ENCODE peak calls at places on chromosomes 6 and 20, in four cellular contexts. I, L, Y and R are unnamed samples. For H3K4me1 and H3K36me3, the result is how much of the 10 kb centered on the place peaks cover.

GRCh38 chr6:112038268-112038667 is 15.6 kb upstream of the CCN6 start:
- DNase-seq in I (peak), L (no peak), Y (no peak), R (no peak)

GRCh38 chr6:134047673-134048072 is 4.8 kb downstream of the SLC2A12 start:
- DNase-seq in I (no peak), Y (no peak), L (no peak), R (no peak)

GRCh38 chr20:25274891-25275812 is 27.3 kb downstream of the PYGB start:
- DNase-seq in L (no peak), Y (no peak), I (no peak), R (no peak)

GRCh38 chr6:135540207-135540877 is 42.8 kb upstream of the AHI1 start:
- DNase-seq in I (peak), L (no peak), Y (no peak), R (no peak)

GRCh38 chr6:51472745-51473483 is 614.5 kb downstream of the PKHD1 start:
- DNase-seq in I (no peak), Y (no peak), L (no peak), R (peak)

GRCh38 chr6:37381579-37381978 is 27.8 kb downstream of the RNF8 start:
- DNase-seq in Y (peak), I (peak), L (no peak), R (peak)

GRCh38 chr6:77341058-77341986 is 122.0 kb downstream of the HTR1B start:
- DNase-seq in I (no peak), L (no peak), Y (no peak), R (no peak)

GRCh38 chr6:46051962-46052361 is 36.3 kb upstream of the CLIC5 start:
- DNase-seq in I (peak), L (no peak), Y (no peak), R (no peak)

GRCh38 chr6:159267165-159267564 is 98.0 kb downstream of the FNDC1 start:
- DNase-seq in L (no peak), Y (no peak), I (peak), R (peak)

GRCh38 chr20:24991897-24992419 is 593 bp downstream of the APMAP start:
- DNase-seq in L (no peak), I (peak), Y (no peak), R (peak)

GRCh38 chr6:169962604-169963469 is 211.4 kb downstream of the ERMARD start:
- DNase-seq in I (no peak), L (no peak), Y (no peak), R (no peak)

GRCh38 chr20:37393863-37394542 is 48.1 kb downstream of the SRC start:
- DNase-seq in I (no peak), Y (no peak), L (no peak), R (peak)

GRCh38 chr20:23508896-23509579 is 18.1 kb downstream of the CST8 start:
- DNase-seq in I (no peak), Y (no peak), L (no peak), R (no peak)

GRCh38 chr20:50895111-50895830 is 36.0 kb downstream of the ADNP start:
- DNase-seq in Y (no peak), I (no peak), L (no peak), R (peak)

DNA sequence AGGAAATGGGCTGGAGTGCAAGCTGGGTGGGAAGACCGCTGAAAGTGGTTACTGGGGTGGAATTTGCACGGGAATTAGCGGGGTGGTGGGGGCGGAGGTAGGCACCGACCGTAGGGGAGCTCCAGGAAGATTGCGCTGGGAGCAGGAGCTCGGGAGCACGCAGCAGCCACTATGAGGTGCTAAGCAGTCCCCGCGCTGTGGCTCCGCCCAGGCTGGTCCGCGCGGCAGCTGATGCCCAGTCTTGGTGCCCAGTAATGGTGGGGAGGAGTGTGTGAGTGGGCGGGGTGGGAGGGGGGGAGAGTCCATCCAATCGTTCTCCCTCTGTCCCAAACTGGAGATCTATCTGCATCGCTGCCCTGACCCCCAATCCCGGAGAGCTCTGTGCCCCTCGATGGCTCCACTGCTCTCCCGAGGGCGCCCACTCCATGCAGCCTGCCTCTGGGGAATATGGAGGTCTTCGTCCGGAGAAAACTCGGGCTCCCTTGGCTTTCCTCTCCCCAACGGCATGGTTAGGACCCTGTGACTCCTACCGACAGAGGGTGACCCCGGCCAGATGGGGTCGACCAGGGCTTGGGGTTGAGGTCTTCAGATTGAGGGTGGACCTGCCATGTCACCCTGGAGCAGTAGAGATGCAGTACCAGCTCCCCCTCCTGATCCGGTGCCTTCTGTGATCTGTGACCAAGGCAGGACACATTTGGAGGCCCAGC is 5.3 kb downstream of the TP53TG5 start:
- DNase-seq in L (no peak), Y (no peak), I (no peak), R (no peak)
- H3K4me3 ChIP-seq in L (peak), Y (no peak), I (no peak), R (no peak)

GRCh38 chr6:33319939-33320314 is 2.4 kb upstream of the ZBTB22 start:
- DNase-seq in L (no peak), Y (no peak), I (no peak), R (no peak)
- H3K4me1 ChIP-seq in L (half or more), Y (under half), I (under half), R (under half)

GRCh38 chr20:44200983-44201382 is 9.6 kb downstream of the OSER1 start:
- DNase-seq in I (no peak), L (no peak), Y (no peak), R (no peak)

GRCh38 chr20:44203161-44203560 is 7.4 kb downstream of the OSER1 start:
- DNase-seq in Y (no peak), L (no peak), I (peak), R (no peak)

GRCh38 chr20:44198872-44199271 is 11.7 kb downstream of the OSER1 start:
- DNase-seq in Y (no peak), L (no peak), I (no peak), R (no peak)

GRCh38 chr20:44200371-44200770 is 10.2 kb downstream of the OSER1 start:
- DNase-seq in Y (no peak), L (no peak), I (peak), R (no peak)

GRCh38 chr20:44199877-44200276 is 10.7 kb downstream of the OSER1 start:
- DNase-seq in I (no peak), L (no peak), Y (no peak), R (peak)
- H3K36me3 ChIP-seq in I (under half), L (half or more), Y (under half), R (under half)

DNA sequence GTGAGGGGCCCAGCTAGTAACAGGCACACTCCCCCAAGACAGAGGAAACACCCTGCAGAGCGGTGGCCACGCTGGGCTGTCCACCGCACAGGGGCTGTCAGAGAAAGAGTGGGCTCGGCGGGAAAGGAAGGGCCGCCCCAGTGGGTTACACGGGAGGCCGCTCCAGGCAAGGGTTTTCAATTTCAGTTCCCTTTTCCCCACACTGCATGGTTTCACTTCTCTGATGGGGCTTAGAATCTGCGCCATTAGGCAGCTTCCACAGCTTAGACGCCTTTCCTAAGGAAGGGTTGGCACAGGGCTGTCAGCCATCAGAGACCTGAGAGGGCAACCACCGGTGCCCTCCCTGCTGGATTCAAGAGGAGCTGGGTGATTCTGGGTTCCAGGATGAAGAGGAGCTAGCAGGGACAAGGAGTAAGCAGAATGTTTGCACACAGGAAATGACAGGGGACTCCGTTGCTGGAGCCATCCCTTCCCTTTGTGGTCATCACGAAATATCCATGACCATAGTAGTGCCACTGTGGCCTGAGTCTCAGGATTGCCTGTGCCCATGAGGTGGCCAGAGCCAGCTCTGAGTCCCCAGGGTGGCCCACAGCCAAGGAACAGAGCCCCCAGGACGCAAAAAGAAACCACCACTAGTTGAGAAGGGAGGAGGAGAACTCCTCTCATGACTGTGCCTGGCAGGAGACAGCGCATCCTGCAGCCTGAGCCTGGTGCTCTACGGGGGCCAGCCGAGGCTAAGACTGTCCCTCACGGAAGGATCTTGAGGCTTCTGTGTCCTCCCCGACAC is 282.6 kb downstream of the NRN1 start:
- DNase-seq in I (no peak), Y (no peak), L (no peak), R (no peak)
- H3K4me3 ChIP-seq in I (no peak), Y (no peak), L (no peak), R (no peak)

GRCh38 chr20:10658876-10659632 is 14.7 kb downstream of the JAG1 start:
- DNase-seq in L (no peak), I (peak), Y (no peak), R (no peak)
- H3K4me1 ChIP-seq in L (under half), I (under half), Y (under half), R (half or more)

GRCh38 chr6:43627008-43627825 is 1.8 kb downstream of the GTPBP2 start:
- DNase-seq in I (peak), L (no peak), Y (peak), R (no peak)
- H3K36me3 ChIP-seq in I (under half), L (under half), Y (under half), R (under half)

DNA sequence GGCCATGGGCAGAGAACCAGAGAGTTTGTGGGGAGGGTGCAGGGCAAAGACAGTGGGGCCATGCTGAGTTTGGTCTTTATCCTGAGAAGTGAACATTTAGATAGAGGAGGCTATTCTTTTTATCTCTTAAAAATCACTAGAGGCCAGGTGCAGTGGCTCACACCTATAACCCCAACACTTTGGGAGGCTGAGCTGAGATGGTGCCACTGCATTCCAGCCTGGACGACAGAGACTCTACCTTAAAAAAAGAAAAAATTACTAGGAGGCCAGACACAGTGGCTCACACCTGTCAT is 8.7 kb downstream of the PXMP4 start:
- DNase-seq in I (no peak), L (no peak), Y (no peak), R (no peak)
- H3K4me3 ChIP-seq in I (no peak), L (no peak), Y (no peak), R (no peak)

DNA sequence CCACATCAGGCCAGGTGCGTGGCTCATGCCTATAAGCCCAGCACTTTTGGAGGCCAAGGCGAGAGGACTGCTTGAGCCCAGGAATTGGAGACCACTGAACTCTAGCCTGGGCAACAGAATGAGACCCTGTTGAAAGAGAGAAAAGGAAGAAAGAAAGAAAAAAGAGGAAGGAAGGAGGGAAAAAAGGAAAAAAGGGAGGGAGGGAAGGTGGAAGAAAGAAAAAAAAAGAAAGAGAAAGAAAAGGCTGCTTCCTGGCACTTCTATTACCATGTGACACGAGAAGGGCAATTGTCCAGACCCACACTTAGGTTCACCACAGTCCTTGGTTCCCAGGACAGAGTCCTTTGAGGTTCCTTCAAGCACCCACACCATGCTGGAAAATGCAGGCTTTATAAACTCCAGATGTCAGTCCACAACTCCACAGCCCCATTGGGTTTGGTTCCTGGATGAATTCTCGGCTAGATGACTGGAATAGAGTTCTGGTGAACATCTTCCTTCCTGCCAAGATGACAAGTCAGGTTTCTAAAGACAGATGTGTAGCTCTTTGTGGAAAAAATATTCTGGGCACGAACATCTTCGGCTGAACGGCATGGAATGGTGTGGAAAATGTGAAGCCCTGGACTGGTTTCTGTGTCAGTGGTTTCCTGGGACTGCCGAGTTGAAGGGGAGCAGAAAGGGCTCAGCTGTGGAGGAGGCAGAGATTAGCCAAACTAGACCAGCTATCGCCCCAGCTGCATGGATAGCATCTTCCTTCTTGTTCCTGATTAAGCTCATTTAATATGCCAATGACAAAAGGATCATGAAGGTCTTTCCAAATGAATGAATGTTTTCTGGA is 32.5 kb downstream of the NT5E start:
- DNase-seq in L (no peak), Y (no peak), I (peak), R (no peak)
- H3K4me1 ChIP-seq in L (under half), Y (under half), I (under half), R (under half)